ENCODE peak calls at places on chromosomes 13 and 19, in ten cellular contexts. One of them, this sample, is unnamed.

GRCh38 chr13:39784347-39784746 is 128.9 kb downstream of the COG6 start:
- DNase-seq in nephron progenitor cell: no peak
- DNase-seq in GM23338: no peak
- DNase-seq in ascending aorta: no peak
- DNase-seq in H9: no peak
- DNase-seq in HFF-Myc: no peak
- DNase-seq in fibroblast of mammary gland: peak
- DNase-seq in type B pancreatic cell: no peak
- DNase-seq in heart left ventricle: no peak
- DNase-seq in AG04450: peak
- DNase-seq in this sample: no peak

GRCh38 chr19:1265611-1266115 is 3.5 kb upstream of the CIRBP start:
- DNase-seq in nephron progenitor cell: no peak
- DNase-seq in GM23338: no peak
- DNase-seq in ascending aorta: peak
- DNase-seq in H9: no peak
- DNase-seq in HFF-Myc: peak
- DNase-seq in fibroblast of mammary gland: peak
- DNase-seq in type B pancreatic cell: no peak
- DNase-seq in heart left ventricle: peak
- DNase-seq in AG04450: no peak
- DNase-seq in this sample: peak

GRCh38 chr13:40536443-40537113 is 129.9 kb downstream of the FOXO1 start:
- DNase-seq in nephron progenitor cell: no peak
- DNase-seq in GM23338: no peak
- DNase-seq in ascending aorta: no peak
- DNase-seq in H9: no peak
- DNase-seq in HFF-Myc: no peak
- DNase-seq in fibroblast of mammary gland: no peak
- DNase-seq in type B pancreatic cell: no peak
- DNase-seq in heart left ventricle: no peak
- DNase-seq in AG04450: no peak
- DNase-seq in this sample: peak

GRCh38 chr19:29524201-29524911 is 1.4 kb upstream of the VSTM2B start:
- DNase-seq in nephron progenitor cell: peak
- DNase-seq in GM23338: peak
- DNase-seq in ascending aorta: no peak
- DNase-seq in H9: peak
- DNase-seq in HFF-Myc: no peak
- DNase-seq in fibroblast of mammary gland: no peak
- DNase-seq in type B pancreatic cell: no peak
- DNase-seq in heart left ventricle: peak
- DNase-seq in AG04450: no peak
- DNase-seq in this sample: no peak

GRCh38 chr13:30851697-30852096 is 54.4 kb upstream of the MEDAG start:
- DNase-seq in nephron progenitor cell: no peak
- DNase-seq in GM23338: no peak
- DNase-seq in ascending aorta: no peak
- DNase-seq in H9: no peak
- DNase-seq in HFF-Myc: no peak
- DNase-seq in fibroblast of mammary gland: no peak
- DNase-seq in type B pancreatic cell: no peak
- DNase-seq in heart left ventricle: no peak
- DNase-seq in AG04450: no peak
- DNase-seq in this sample: no peak

GRCh38 chr13:69274231-69274630 is 833.4 kb upstream of the ATXN8OS start:
- DNase-seq in nephron progenitor cell: no peak
- DNase-seq in GM23338: no peak
- DNase-seq in ascending aorta: no peak
- DNase-seq in H9: no peak
- DNase-seq in HFF-Myc: no peak
- DNase-seq in fibroblast of mammary gland: no peak
- DNase-seq in type B pancreatic cell: no peak
- DNase-seq in heart left ventricle: no peak
- DNase-seq in AG04450: no peak
- DNase-seq in this sample: no peak

GRCh38 chr13:98665638-98665995 is 86.9 kb downstream of the SLC15A1 start:
- DNase-seq in nephron progenitor cell: no peak
- DNase-seq in GM23338: no peak
- DNase-seq in ascending aorta: no peak
- DNase-seq in H9: no peak
- DNase-seq in HFF-Myc: no peak
- DNase-seq in fibroblast of mammary gland: no peak
- DNase-seq in type B pancreatic cell: no peak
- DNase-seq in heart left ventricle: no peak
- DNase-seq in AG04450: no peak
- DNase-seq in this sample: no peak

GRCh38 chr13:91621161-91621560 is 222.7 kb downstream of the GPC5 start:
- DNase-seq in nephron progenitor cell: no peak
- DNase-seq in GM23338: no peak
- DNase-seq in ascending aorta: no peak
- DNase-seq in H9: no peak
- DNase-seq in HFF-Myc: no peak
- DNase-seq in fibroblast of mammary gland: no peak
- DNase-seq in type B pancreatic cell: no peak
- DNase-seq in heart left ventricle: no peak
- DNase-seq in AG04450: no peak
- DNase-seq in this sample: no peak

DNA sequence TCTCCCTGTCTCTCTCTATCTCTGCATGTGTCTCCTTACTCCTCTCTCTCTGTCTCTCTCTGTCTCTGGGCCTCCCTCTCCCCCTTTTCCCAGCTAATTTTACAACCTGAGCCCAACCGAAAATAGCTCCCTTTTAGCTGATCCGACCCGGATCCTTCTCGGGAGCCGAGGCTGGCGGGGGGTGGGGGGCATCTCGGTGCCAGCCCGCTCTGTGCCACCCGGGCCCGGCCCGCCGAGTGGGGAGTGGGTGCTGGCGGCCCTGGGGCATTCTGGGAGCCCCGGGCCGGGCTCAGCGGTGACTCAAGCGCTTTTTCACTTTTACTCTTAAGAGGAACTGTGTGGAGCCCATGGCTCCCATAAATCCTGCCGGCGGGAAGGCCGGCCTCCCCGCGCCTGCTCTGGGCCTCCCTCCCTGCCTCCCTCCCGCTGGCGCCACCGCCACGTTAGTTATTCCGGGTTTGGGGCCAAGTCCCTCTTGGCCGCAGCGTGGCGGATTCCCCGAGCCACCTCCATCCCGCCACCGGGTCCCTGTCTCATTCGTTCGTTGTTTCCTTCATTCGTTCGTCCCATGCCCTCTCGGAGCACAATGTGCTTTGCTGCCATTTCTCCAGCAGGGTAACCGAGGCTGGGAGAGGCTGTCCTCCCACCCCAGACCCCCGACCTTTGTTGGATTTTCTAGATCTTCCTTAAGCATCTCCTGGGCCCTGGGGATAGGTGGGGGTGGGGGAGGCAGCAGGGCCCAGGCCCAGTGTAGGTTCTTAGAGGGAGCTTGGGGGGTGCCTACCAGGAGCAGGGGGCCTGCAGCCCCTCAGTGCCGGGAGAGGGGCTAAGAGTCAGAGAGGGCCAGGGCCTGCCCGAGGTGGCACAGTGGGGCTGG is 3.2 kb downstream of the NFIC start:
- DNase-seq in nephron progenitor cell: peak
- DNase-seq in GM23338: peak
- DNase-seq in ascending aorta: peak
- DNase-seq in H9: peak
- DNase-seq in HFF-Myc: no peak
- DNase-seq in fibroblast of mammary gland: peak
- DNase-seq in type B pancreatic cell: no peak
- DNase-seq in heart left ventricle: peak
- DNase-seq in AG04450: no peak
- DNase-seq in this sample: peak
- TF ChIP-seq CTCF in nephron progenitor cell: no peak
- TF ChIP-seq CTCF in GM23338: no peak
- TF ChIP-seq CTCF in ascending aorta: peak
- TF ChIP-seq CTCF in H9: peak
- TF ChIP-seq CTCF in HFF-Myc: no peak
- TF ChIP-seq CTCF in fibroblast of mammary gland: no peak
- TF ChIP-seq CTCF in type B pancreatic cell: peak
- TF ChIP-seq CTCF in heart left ventricle: no peak
- TF ChIP-seq CTCF in AG04450: peak
- TF ChIP-seq CTCF in this sample: no peak

DNA sequence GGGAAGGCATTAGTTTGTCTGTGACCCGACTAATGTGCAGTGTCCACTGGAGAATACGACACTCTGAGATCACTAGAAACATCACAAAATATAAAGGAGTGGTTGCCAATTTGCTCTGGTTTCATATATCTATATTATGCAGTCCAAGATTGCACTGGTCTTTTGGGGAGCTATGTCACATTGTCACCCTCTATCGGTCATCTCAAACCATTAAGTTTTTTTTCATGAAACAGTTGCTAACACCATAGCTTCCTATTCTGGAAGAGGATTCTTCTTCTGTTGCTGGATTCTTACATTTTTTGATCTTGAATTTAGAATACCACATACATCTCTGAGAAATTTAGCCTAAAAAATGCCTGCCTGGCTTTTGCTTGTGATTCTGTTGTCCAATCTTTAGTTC is 168.6 kb downstream of the LACC1 start:
- DNase-seq in nephron progenitor cell: no peak
- DNase-seq in GM23338: no peak
- DNase-seq in ascending aorta: no peak
- DNase-seq in H9: no peak
- DNase-seq in HFF-Myc: no peak
- DNase-seq in fibroblast of mammary gland: no peak
- DNase-seq in type B pancreatic cell: no peak
- DNase-seq in heart left ventricle: no peak
- DNase-seq in AG04450: no peak
- DNase-seq in this sample: no peak
- TF ChIP-seq CTCF in nephron progenitor cell: no peak
- TF ChIP-seq CTCF in GM23338: peak
- TF ChIP-seq CTCF in ascending aorta: no peak
- TF ChIP-seq CTCF in H9: peak
- TF ChIP-seq CTCF in HFF-Myc: no peak
- TF ChIP-seq CTCF in fibroblast of mammary gland: peak
- TF ChIP-seq CTCF in type B pancreatic cell: peak
- TF ChIP-seq CTCF in heart left ventricle: peak
- TF ChIP-seq CTCF in AG04450: peak
- TF ChIP-seq CTCF in this sample: no peak

GRCh38 chr19:10767726-10768125 is 49.8 kb downstream of the DNM2 start:
- DNase-seq in nephron progenitor cell: no peak
- DNase-seq in GM23338: no peak
- DNase-seq in ascending aorta: no peak
- DNase-seq in H9: no peak
- DNase-seq in HFF-Myc: no peak
- DNase-seq in fibroblast of mammary gland: no peak
- DNase-seq in type B pancreatic cell: no peak
- DNase-seq in heart left ventricle: no peak
- DNase-seq in AG04450: no peak
- DNase-seq in this sample: no peak

GRCh38 chr19:10768369-10768768 is 50.5 kb downstream of the DNM2 start:
- DNase-seq in nephron progenitor cell: no peak
- DNase-seq in GM23338: no peak
- DNase-seq in ascending aorta: no peak
- DNase-seq in H9: no peak
- DNase-seq in HFF-Myc: no peak
- DNase-seq in fibroblast of mammary gland: no peak
- DNase-seq in type B pancreatic cell: no peak
- DNase-seq in heart left ventricle: no peak
- DNase-seq in AG04450: no peak
- DNase-seq in this sample: no peak

GRCh38 chr19:10768936-10769335 is 51.1 kb downstream of the DNM2 start:
- DNase-seq in nephron progenitor cell: no peak
- DNase-seq in GM23338: no peak
- DNase-seq in ascending aorta: no peak
- DNase-seq in H9: no peak
- DNase-seq in HFF-Myc: no peak
- DNase-seq in fibroblast of mammary gland: no peak
- DNase-seq in type B pancreatic cell: no peak
- DNase-seq in heart left ventricle: no peak
- DNase-seq in AG04450: no peak
- DNase-seq in this sample: no peak

GRCh38 chr19:10766681-10767201 is 48.9 kb downstream of the DNM2 start:
- DNase-seq in nephron progenitor cell: no peak
- DNase-seq in GM23338: no peak
- DNase-seq in ascending aorta: no peak
- DNase-seq in H9: no peak
- DNase-seq in HFF-Myc: no peak
- DNase-seq in fibroblast of mammary gland: peak
- DNase-seq in type B pancreatic cell: no peak
- DNase-seq in heart left ventricle: no peak
- DNase-seq in AG04450: no peak
- DNase-seq in this sample: peak

DNA sequence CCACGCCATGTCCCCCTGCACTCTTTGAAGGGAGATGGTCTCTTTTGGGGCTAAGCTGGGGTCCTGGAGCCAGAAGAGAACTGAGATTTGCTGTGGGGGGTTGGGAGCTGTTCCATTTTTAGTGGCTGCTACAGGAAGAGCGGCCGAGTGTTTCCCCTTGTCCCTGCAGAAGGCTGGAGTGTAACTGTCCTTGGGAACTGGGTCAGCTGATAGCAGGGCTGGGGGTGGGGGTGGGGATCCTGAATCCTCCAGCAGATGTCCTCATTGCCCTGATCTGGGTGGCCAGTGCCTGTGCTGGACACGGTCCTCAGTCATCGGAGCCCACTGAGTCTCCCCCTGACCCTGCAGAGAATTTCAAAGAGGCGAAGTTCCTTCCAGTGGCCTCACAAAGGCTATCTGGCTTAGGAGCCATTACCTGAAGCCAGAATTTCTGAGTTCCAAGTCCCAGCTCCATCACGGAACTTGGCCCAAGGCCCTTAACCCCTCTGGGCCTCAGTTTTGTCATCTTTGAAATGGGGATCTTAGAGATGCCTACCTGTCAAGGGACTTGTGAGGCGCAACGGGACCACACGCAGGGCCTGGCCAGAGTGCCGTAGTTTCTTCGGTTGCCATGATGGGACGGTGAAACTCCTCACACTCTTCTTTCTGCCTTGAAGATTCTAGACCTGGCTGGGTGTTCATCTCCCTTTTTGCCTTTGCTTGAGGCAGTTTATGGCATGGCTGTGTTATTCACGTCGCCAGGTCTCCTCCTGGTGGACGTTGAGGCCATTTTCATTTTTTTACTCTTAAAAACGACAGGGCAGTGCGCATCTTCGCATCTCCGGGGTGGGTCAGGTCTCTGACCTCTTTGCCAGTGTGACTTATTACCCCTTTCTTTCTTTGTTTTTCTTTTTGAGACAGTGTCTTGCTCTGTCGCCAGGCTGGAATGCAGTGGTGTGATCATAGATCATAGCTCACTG is 51.9 kb downstream of the DNM2 start:
- DNase-seq in nephron progenitor cell: peak
- DNase-seq in GM23338: peak
- DNase-seq in ascending aorta: peak
- DNase-seq in H9: no peak
- DNase-seq in HFF-Myc: no peak
- DNase-seq in fibroblast of mammary gland: peak
- DNase-seq in type B pancreatic cell: no peak
- DNase-seq in heart left ventricle: peak
- DNase-seq in AG04450: no peak
- DNase-seq in this sample: peak
- TF ChIP-seq CTCF in nephron progenitor cell: no peak
- TF ChIP-seq CTCF in GM23338: peak
- TF ChIP-seq CTCF in ascending aorta: peak
- TF ChIP-seq CTCF in H9: peak
- TF ChIP-seq CTCF in HFF-Myc: peak
- TF ChIP-seq CTCF in fibroblast of mammary gland: peak
- TF ChIP-seq CTCF in type B pancreatic cell: peak
- TF ChIP-seq CTCF in heart left ventricle: peak
- TF ChIP-seq CTCF in AG04450: peak
- TF ChIP-seq CTCF in this sample: no peak

GRCh38 chr19:9644472-9644871 is 23.4 kb upstream of the ZNF561 start:
- DNase-seq in nephron progenitor cell: no peak
- DNase-seq in GM23338: no peak
- DNase-seq in ascending aorta: no peak
- DNase-seq in H9: no peak
- DNase-seq in HFF-Myc: no peak
- DNase-seq in fibroblast of mammary gland: no peak
- DNase-seq in type B pancreatic cell: no peak
- DNase-seq in heart left ventricle: no peak
- DNase-seq in AG04450: no peak
- DNase-seq in this sample: no peak

GRCh38 chr19:9645466-9645865 is 24.4 kb upstream of the ZNF561 start:
- DNase-seq in nephron progenitor cell: no peak
- DNase-seq in GM23338: no peak
- DNase-seq in ascending aorta: no peak
- DNase-seq in H9: no peak
- DNase-seq in HFF-Myc: no peak
- DNase-seq in fibroblast of mammary gland: no peak
- DNase-seq in type B pancreatic cell: no peak
- DNase-seq in heart left ventricle: no peak
- DNase-seq in AG04450: no peak
- DNase-seq in this sample: no peak

GRCh38 chr19:9650345-9650744 is 24.6 kb downstream of the ZNF562 start:
- DNase-seq in nephron progenitor cell: no peak
- DNase-seq in GM23338: no peak
- DNase-seq in ascending aorta: no peak
- DNase-seq in H9: no peak
- DNase-seq in HFF-Myc: no peak
- DNase-seq in fibroblast of mammary gland: no peak
- DNase-seq in type B pancreatic cell: no peak
- DNase-seq in heart left ventricle: no peak
- DNase-seq in AG04450: no peak
- DNase-seq in this sample: no peak
- TF ChIP-seq CTCF in nephron progenitor cell: no peak
- TF ChIP-seq CTCF in GM23338: no peak
- TF ChIP-seq CTCF in ascending aorta: no peak
- TF ChIP-seq CTCF in H9: no peak
- TF ChIP-seq CTCF in HFF-Myc: no peak
- TF ChIP-seq CTCF in fibroblast of mammary gland: no peak
- TF ChIP-seq CTCF in type B pancreatic cell: no peak
- TF ChIP-seq CTCF in heart left ventricle: no peak
- TF ChIP-seq CTCF in AG04450: no peak
- TF ChIP-seq CTCF in this sample: no peak

This sample was measured in adrenal gland.